ENCODE peak calls at places on chromosomes 5 and 9, in five cellular contexts. One of them, this sample, is unnamed.

GRCh38 chr9:125548141-125548540 is 158.9 kb downstream of the MAPKAP1 start:
- DNase-seq in CD4-positive, alpha-beta memory T cell: no peak
- DNase-seq in brain microvascular endothelial cell: no peak
- DNase-seq in AG08395: no peak
- DNase-seq in cardiac muscle cell: no peak
- DNase-seq in this sample: no peak

GRCh38 chr5:86232246-86232645 is 385.5 kb upstream of the COX7C start:
- DNase-seq in AG08395: no peak
- DNase-seq in brain microvascular endothelial cell: no peak
- DNase-seq in cardiac muscle cell: no peak
- DNase-seq in CD4-positive, alpha-beta memory T cell: no peak
- DNase-seq in this sample: no peak

GRCh38 chr9:90641868-90642558 is 611 bp downstream of the DIRAS2 start:
- DNase-seq in AG08395: no peak
- DNase-seq in CD4-positive, alpha-beta memory T cell: no peak
- DNase-seq in brain microvascular endothelial cell: no peak
- DNase-seq in cardiac muscle cell: no peak
- DNase-seq in this sample: no peak

GRCh38 chr9:126554292-126554691 is 59.4 kb upstream of the LMX1B start:
- DNase-seq in AG08395: no peak
- DNase-seq in CD4-positive, alpha-beta memory T cell: no peak
- DNase-seq in cardiac muscle cell: no peak
- DNase-seq in brain microvascular endothelial cell: no peak
- DNase-seq in this sample: no peak

GRCh38 chr5:55108651-55109050 is 6.2 kb downstream of the GZMA start:
- DNase-seq in AG08395: no peak
- DNase-seq in CD4-positive, alpha-beta memory T cell: no peak
- DNase-seq in brain microvascular endothelial cell: peak; percentile 12
- DNase-seq in cardiac muscle cell: no peak
- DNase-seq in this sample: no peak

GRCh38 chr5:141330299-141331080 is at the start of gene PCDHGA1:
- DNase-seq in brain microvascular endothelial cell: peak; percentile 66
- DNase-seq in cardiac muscle cell: peak; percentile 67
- DNase-seq in AG08395: peak; percentile 63
- DNase-seq in CD4-positive, alpha-beta memory T cell: no peak
- DNase-seq in this sample: peak; percentile 28

GRCh38 chr5:180007582-180007981 is 64.0 kb downstream of the RNF130 start:
- DNase-seq in brain microvascular endothelial cell: no peak
- DNase-seq in CD4-positive, alpha-beta memory T cell: no peak
- DNase-seq in AG08395: no peak
- DNase-seq in cardiac muscle cell: no peak
- DNase-seq in this sample: no peak

GRCh38 chr5:84273517-84273883 is 111.2 kb downstream of the EDIL3 start:
- DNase-seq in AG08395: no peak
- DNase-seq in CD4-positive, alpha-beta memory T cell: no peak
- DNase-seq in cardiac muscle cell: no peak
- DNase-seq in brain microvascular endothelial cell: no peak
- DNase-seq in this sample: no peak

GRCh38 chr9:134491436-134491835 is 150.2 kb upstream of the COL5A1 start:
- DNase-seq in cardiac muscle cell: peak; percentile 37
- DNase-seq in CD4-positive, alpha-beta memory T cell: no peak
- DNase-seq in brain microvascular endothelial cell: no peak
- DNase-seq in AG08395: no peak
- DNase-seq in this sample: no peak

GRCh38 chr9:80076105-80076504 is 504.3 kb downstream of the TLE4 start:
- DNase-seq in AG08395: no peak
- DNase-seq in cardiac muscle cell: no peak
- DNase-seq in brain microvascular endothelial cell: peak; percentile 51
- DNase-seq in CD4-positive, alpha-beta memory T cell: no peak
- DNase-seq in this sample: no peak

GRCh38 chr9:995776-996175 is 19.3 kb downstream of the DMRT3 start:
- DNase-seq in AG08395: peak; percentile 48
- DNase-seq in cardiac muscle cell: no peak
- DNase-seq in brain microvascular endothelial cell: peak; percentile 11
- DNase-seq in CD4-positive, alpha-beta memory T cell: no peak
- DNase-seq in this sample: no peak

GRCh38 chr5:159909126-159909525 is 7.2 kb upstream of the ADRA1B start:
- DNase-seq in CD4-positive, alpha-beta memory T cell: no peak
- DNase-seq in cardiac muscle cell: no peak
- DNase-seq in AG08395: no peak
- DNase-seq in brain microvascular endothelial cell: no peak
- DNase-seq in this sample: no peak

GRCh38 chr9:71249729-71250317 is 128.4 kb upstream of the TRPM3 start:
- DNase-seq in brain microvascular endothelial cell: peak; percentile 67
- DNase-seq in CD4-positive, alpha-beta memory T cell: peak; percentile 6
- DNase-seq in cardiac muscle cell: peak; percentile 83
- DNase-seq in AG08395: peak; percentile 76
- DNase-seq in this sample: peak; percentile 76

GRCh38 chr9:109903515-109904138 is 123.6 kb downstream of the PALM2AKAP2 start:
- DNase-seq in brain microvascular endothelial cell: peak; percentile 64
- DNase-seq in AG08395: peak; percentile 68
- DNase-seq in cardiac muscle cell: peak; percentile 89
- DNase-seq in CD4-positive, alpha-beta memory T cell: peak; percentile 58
- DNase-seq in this sample: peak; percentile 78

GRCh38 chr5:107889387-107889786 is 218.7 kb upstream of the EFNA5 start:
- DNase-seq in brain microvascular endothelial cell: no peak
- DNase-seq in CD4-positive, alpha-beta memory T cell: no peak
- DNase-seq in cardiac muscle cell: no peak
- DNase-seq in AG08395: no peak
- DNase-seq in this sample: no peak

GRCh38 chr9:98867434-98868168 is 60.1 kb downstream of the GALNT12 start:
- DNase-seq in AG08395: peak; percentile 90
- DNase-seq in cardiac muscle cell: peak; percentile 98
- DNase-seq in brain microvascular endothelial cell: peak; percentile 66
- DNase-seq in CD4-positive, alpha-beta memory T cell: no peak
- DNase-seq in this sample: no peak

GRCh38 chr5:129271309-129271708 is 176.8 kb downstream of the ISOC1 start:
- DNase-seq in brain microvascular endothelial cell: no peak
- DNase-seq in AG08395: no peak
- DNase-seq in CD4-positive, alpha-beta memory T cell: no peak
- DNase-seq in cardiac muscle cell: peak; percentile 81
- DNase-seq in this sample: peak; percentile 1

GRCh38 chr5:154757647-154758406 is 2.6 kb downstream of the LARP1 start:
- DNase-seq in AG08395: no peak
- DNase-seq in CD4-positive, alpha-beta memory T cell: no peak
- DNase-seq in cardiac muscle cell: peak; percentile 38
- DNase-seq in brain microvascular endothelial cell: no peak
- DNase-seq in this sample: no peak

GRCh38 chr5:172910828-172911627 is 48.2 kb upstream of the RPL26L1 start:
- DNase-seq in brain microvascular endothelial cell: peak; percentile 98
- DNase-seq in CD4-positive, alpha-beta memory T cell: peak; percentile 6
- DNase-seq in cardiac muscle cell: peak; percentile 92
- DNase-seq in AG08395: peak; percentile 50
- DNase-seq in this sample: no peak

GRCh38 chr5:56299212-56299611 is 66.1 kb upstream of the ANKRD55 start:
- DNase-seq in CD4-positive, alpha-beta memory T cell: no peak
- DNase-seq in AG08395: no peak
- DNase-seq in cardiac muscle cell: no peak
- DNase-seq in brain microvascular endothelial cell: no peak
- DNase-seq in this sample: no peak

GRCh38 chr9:74773886-74774479 is 113.7 kb downstream of the TRPM6 start:
- DNase-seq in cardiac muscle cell: peak; percentile 83
- DNase-seq in CD4-positive, alpha-beta memory T cell: peak; percentile 63
- DNase-seq in brain microvascular endothelial cell: peak; percentile 72
- DNase-seq in AG08395: peak; percentile 70
- DNase-seq in this sample: peak; percentile 77

GRCh38 chr9:126569036-126569435 is 44.7 kb upstream of the LMX1B start:
- DNase-seq in cardiac muscle cell: peak; percentile 29
- DNase-seq in brain microvascular endothelial cell: no peak
- DNase-seq in AG08395: no peak
- DNase-seq in CD4-positive, alpha-beta memory T cell: no peak
- DNase-seq in this sample: peak; percentile 49

GRCh38 chr9:133125706-133126696 is 5.0 kb upstream of the RALGDS start:
- DNase-seq in cardiac muscle cell: peak; percentile 73
- DNase-seq in CD4-positive, alpha-beta memory T cell: no peak
- DNase-seq in brain microvascular endothelial cell: peak; percentile 59
- DNase-seq in AG08395: peak; percentile 54
- DNase-seq in this sample: peak; percentile 75

GRCh38 chr5:89308606-89309040 is 425.6 kb upstream of the MEF2C start:
- DNase-seq in brain microvascular endothelial cell: no peak
- DNase-seq in CD4-positive, alpha-beta memory T cell: no peak
- DNase-seq in AG08395: no peak
- DNase-seq in cardiac muscle cell: no peak
- DNase-seq in this sample: no peak

GRCh38 chr9:120336021-120336752 is 243.8 kb downstream of the CDK5RAP2 start:
- DNase-seq in AG08395: no peak
- DNase-seq in brain microvascular endothelial cell: no peak
- DNase-seq in cardiac muscle cell: no peak
- DNase-seq in CD4-positive, alpha-beta memory T cell: no peak
- DNase-seq in this sample: no peak

GRCh38 chr5:82159014-82159413 is 119.1 kb downstream of the RPS23 start:
- DNase-seq in brain microvascular endothelial cell: peak; percentile 77
- DNase-seq in cardiac muscle cell: peak; percentile 78
- DNase-seq in AG08395: peak; percentile 28
- DNase-seq in CD4-positive, alpha-beta memory T cell: no peak
- DNase-seq in this sample: no peak

This sample was measured in COLO829.